ENCODE peak calls at places on chromosomes 1 and 21, in six cellular contexts. F is small intestine; E is NCI-H1092 treated with DMSO at 0.1 percent for 48 hours; J is ovary; X is stimulated activated CD4-positive, alpha-beta T cell treated with anti-CD3 and anti-CD28 coated beads, Interleukin-1b, Interleukin-23, amount 100 ng/mL, for 48 hours; P is HEK293T. H is an unnamed sample.

GRCh38 chr1:209805875-209806760 is at the start of gene IRF6:
- DNase-seq in F (peak; percentile 97), E (no peak), J (peak; percentile 65), X (peak; percentile 56), P (peak; percentile 84), H (no peak)

GRCh38 chr1:1374068-1374860 is 743 bp downstream of the AURKAIP1 start:
- DNase-seq in F (peak; percentile 16), E (no peak), J (peak; percentile 35), X (no peak), P (no peak), H (no peak)

GRCh38 chr1:203628185-203628996 is 1.8 kb downstream of the ATP2B4 start:
- DNase-seq in F (no peak), E (no peak), J (peak; percentile 52), X (no peak), P (peak; percentile 46), H (no peak)

GRCh38 chr1:109787211-109787844 is 23.6 kb upstream of the EPS8L3 start:
- DNase-seq in F (peak; percentile 96), E (no peak), J (peak; percentile 6), X (no peak), P (no peak), H (no peak)

GRCh38 chr1:65020774-65021173 is 54.4 kb upstream of the JAK1 start:
- DNase-seq in F (no peak), E (no peak), J (no peak), X (no peak), P (no peak), H (peak; percentile 24)

GRCh38 chr21:39680216-39680615 is 64.8 kb upstream of the IGSF5 start:
- DNase-seq in F (no peak), E (no peak), J (no peak), X (no peak), P (no peak), H (no peak)

GRCh38 chr1:45722809-45723208 is 27.6 kb downstream of the IPP start:
- DNase-seq in F (no peak), E (no peak), J (no peak), X (no peak), P (no peak), H (no peak)

GRCh38 chr1:50292276-50292675 is 131.0 kb downstream of the DMRTA2 start:
- DNase-seq in F (no peak), E (no peak), J (no peak), X (no peak), P (no peak), H (no peak)

GRCh38 chr1:219173758-219174671 is at the start of gene LYPLAL1:
- DNase-seq in F (peak; percentile 85), E (peak; percentile 93), J (peak; percentile 86), X (peak; percentile 87), P (peak; percentile 93), H (peak; percentile 93)

GRCh38 chr1:158454537-158454936 is 7.1 kb upstream of the OR10K1 start:
- DNase-seq in F (no peak), E (no peak), J (no peak), X (no peak), P (no peak), H (no peak)

GRCh38 chr21:37642493-37642892 is 273.8 kb downstream of the KCNJ6 start:
- DNase-seq in F (peak; percentile 22), E (peak; percentile 32), J (no peak), X (peak; percentile 14), P (peak; percentile 36), H (peak; percentile 30)

GRCh38 chr1:9861371-9861770 is 37.6 kb upstream of the CLSTN1 start:
- DNase-seq in F (no peak), E (no peak), J (no peak), X (no peak), P (no peak), H (no peak)

GRCh38 chr1:154999651-155000474 is 2.7 kb upstream of the ZBTB7B start:
- DNase-seq in F (peak; percentile 60), E (peak; percentile 37), J (peak; percentile 57), X (peak; percentile 71), P (no peak), H (peak; percentile 79)

GRCh38 chr1:213598263-213598662 is 389.5 kb upstream of the PROX1 start:
- DNase-seq in F (no peak), E (no peak), J (no peak), X (no peak), P (no peak), H (no peak)

GRCh38 chr1:86380257-86380861 is 15.8 kb downstream of the ODF2L start:
- DNase-seq in F (peak; percentile 65), E (peak; percentile 53), J (no peak), X (no peak), P (peak; percentile 59), H (peak; percentile 20)

GRCh38 chr1:109764561-109765482 is 1.1 kb upstream of the EPS8L3 start:
- DNase-seq in F (peak; percentile 61), E (no peak), J (peak; percentile 8), X (no peak), P (no peak), H (no peak)

GRCh38 chr1:167136191-167136614 is 42.3 kb downstream of the STYXL2 start:
- DNase-seq in F (peak; percentile 56), E (no peak), J (no peak), X (no peak), P (no peak), H (no peak)

GRCh38 chr1:155116113-155116764 is 11.4 kb upstream of the EFNA1 start:
- DNase-seq in F (no peak), E (no peak), J (no peak), X (no peak), P (no peak), H (no peak)